ENCODE peak calls at places on chromosomes 13 and 19, in seven cellular contexts. P is cardiac muscle cell, I is IMR-90, W is B cell, O is heart right ventricle, J is neural progenitor cell, A is tibial artery. B is an unnamed sample.

GRCh38 chr19:7927605-7928333 is 1.8 kb upstream of the CTXN1 start:
- DNase-seq in O (no peak), P (no peak), J (no peak), W (peak; percentile 30), I (no peak), A (peak; percentile 21), B (no peak)

GRCh38 chr19:4980087-4980486 is 11.2 kb downstream of the KDM4B start:
- DNase-seq in A (no peak), J (no peak), I (no peak), O (no peak), P (no peak), W (no peak), B (no peak)

GRCh38 chr19:45640849-45641273 is 1.7 kb upstream of the EML2 start:
- DNase-seq in P (peak; percentile 46), I (no peak), W (no peak), O (no peak), A (no peak), J (peak; percentile 58), B (no peak)

GRCh38 chr13:114148521-114148855 is 16.1 kb upstream of the RASA3 start:
- DNase-seq in W (peak; percentile 68), P (no peak), O (no peak), J (no peak), I (no peak), A (no peak), B (no peak)

GRCh38 chr13:59320021-59320420 is 843.7 kb downstream of the DIAPH3 start:
- DNase-seq in A (no peak), J (no peak), W (no peak), O (no peak), P (no peak), I (no peak), B (no peak)

GRCh38 chr13:25963681-25964080 is 88.1 kb downstream of the SHISA2 start:
- DNase-seq in O (no peak), J (no peak), I (no peak), A (no peak), P (no peak), W (no peak), B (no peak)

GRCh38 chr19:39498262-39499081 is at the start of gene DLL3:
- DNase-seq in O (no peak), I (peak; percentile 7), A (no peak), J (peak; percentile 34), P (peak; percentile 22), W (peak; percentile 64), B (no peak)

GRCh38 chr13:38979891-38980627 is 10.6 kb downstream of the STOML3 start:
- DNase-seq in A (no peak), P (peak; percentile 8), W (no peak), J (peak; percentile 89), O (peak; percentile 61), I (no peak), B (no peak)

GRCh38 chr19:14972676-14973075 is 7.0 kb downstream of the SLC1A6 start:
- DNase-seq in J (no peak), P (no peak), O (no peak), I (no peak), W (no peak), A (no peak), B (no peak)

GRCh38 chr13:106230450-106230849 is 305.0 kb downstream of the EFNB2 start:
- DNase-seq in I (peak; percentile 83), A (no peak), J (no peak), O (no peak), W (no peak), P (no peak), B (no peak)

GRCh38 chr13:29301027-29301426 is 294.5 kb downstream of the SLC7A1 start:
- DNase-seq in J (no peak), I (no peak), O (no peak), A (no peak), P (no peak), W (no peak), B (no peak)

GRCh38 chr13:80341771-80342271 is 895 bp upstream of the SPRY2 start:
- DNase-seq in A (peak; percentile 35), I (peak; percentile 43), O (peak; percentile 64), W (peak; percentile 18), P (peak; percentile 80), J (peak; percentile 89), B (peak; percentile 37)

GRCh38 chr13:43153436-43154082 is 130.2 kb downstream of the DNAJC15 start:
- DNase-seq in W (no peak), P (no peak), J (no peak), A (no peak), O (no peak), I (peak; percentile 44), B (no peak)

GRCh38 chr19:14576363-14576762 is 4.5 kb upstream of the NDUFB7 start:
- DNase-seq in J (no peak), O (no peak), P (no peak), I (no peak), W (no peak), A (no peak), B (no peak)

GRCh38 chr13:30129411-30129810 is 177.9 kb downstream of the KATNAL1 start:
- DNase-seq in P (no peak), O (no peak), J (no peak), A (no peak), W (no peak), I (no peak), B (no peak)

GRCh38 chr19:38057954-38058690 is 151.1 kb downstream of the SIPA1L3 start:
- DNase-seq in A (no peak), W (no peak), P (no peak), I (no peak), J (no peak), O (no peak), B (peak; percentile 24)

GRCh38 chr13:110469597-110469996 is 91.9 kb downstream of the RAB20 start:
- DNase-seq in I (no peak), A (no peak), O (no peak), P (no peak), W (no peak), J (no peak), B (no peak)

GRCh38 chr19:461664-462551 is 1.1 kb upstream of the SHC2 start:
- DNase-seq in I (no peak), J (peak; percentile 81), A (no peak), O (no peak), P (peak; percentile 39), W (no peak), B (peak; percentile 79)

GRCh38 chr19:6564393-6564792 is 26.6 kb downstream of the CD70 start:
- DNase-seq in I (no peak), P (no peak), J (peak; percentile 15), W (no peak), O (no peak), A (no peak), B (no peak)

GRCh38 chr19:1647664-1648155 is 4.7 kb downstream of the TCF3 start:
- DNase-seq in O (no peak), I (no peak), A (no peak), J (no peak), W (peak; percentile 51), P (no peak), B (no peak)

GRCh38 chr19:1650627-1651009 is 1.8 kb downstream of the TCF3 start:
- DNase-seq in P (peak; percentile 24), O (no peak), I (peak; percentile 7), W (peak; percentile 51), A (peak; percentile 23), J (peak; percentile 66), B (no peak)

GRCh38 chr19:1648156-1648925 is 4.1 kb downstream of the TCF3 start:
- DNase-seq in P (no peak), I (no peak), J (no peak), O (no peak), W (peak; percentile 60), A (no peak), B (no peak)

GRCh38 chr19:1649706-1650626 is 2.4 kb downstream of the TCF3 start:
- DNase-seq in P (no peak), W (no peak), O (no peak), A (no peak), I (no peak), J (no peak), B (no peak)

DNA sequence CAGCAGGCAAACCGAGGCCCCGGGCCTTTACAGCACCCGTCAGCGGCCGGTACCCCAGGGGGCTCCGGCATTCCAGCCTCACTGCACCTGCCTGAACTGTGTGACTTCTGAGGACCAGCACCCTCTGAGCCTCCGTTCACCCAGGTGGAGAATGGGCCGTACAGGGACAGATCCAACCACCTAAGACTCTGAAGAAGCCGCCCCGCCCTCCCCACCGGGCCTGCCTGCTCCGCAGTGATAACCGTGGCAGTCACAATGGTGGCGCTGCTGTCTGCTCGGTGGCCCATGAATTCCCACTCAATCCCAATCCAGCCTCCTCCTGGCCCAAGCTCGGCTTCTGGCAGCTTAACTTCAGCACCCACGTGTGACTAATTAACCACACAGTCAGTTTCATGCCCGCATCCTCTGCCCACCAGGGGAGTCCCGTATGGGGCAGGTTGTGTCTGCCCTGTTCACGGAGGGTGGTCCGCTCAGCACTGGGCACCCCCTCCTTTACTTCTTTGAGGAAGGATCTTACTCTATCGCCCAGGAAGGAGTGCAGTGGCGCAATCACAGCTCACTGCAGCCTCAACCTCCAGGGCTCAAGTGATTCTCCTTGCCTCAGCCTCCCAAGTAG is 3.4 kb downstream of the TCF3 start:
- DNase-seq in O (no peak), P (no peak), I (no peak), A (no peak), J (no peak), W (peak; percentile 61), B (no peak)
- TF ChIP-seq CTCF in O (no peak), P (no peak), I (no peak), A (no peak), J (no peak), W (no peak), B (no peak)

GRCh38 chr13:47126432-47126831 is 229.6 kb upstream of the HTR2A start:
- DNase-seq in P (no peak), J (no peak), W (no peak), I (no peak), A (no peak), O (no peak), B (no peak)
- TF ChIP-seq CTCF in P (peak; percentile 21), J (peak; percentile 20), W (no peak), I (peak; percentile 18), A (no peak), O (no peak), B (no peak)

DNA sequence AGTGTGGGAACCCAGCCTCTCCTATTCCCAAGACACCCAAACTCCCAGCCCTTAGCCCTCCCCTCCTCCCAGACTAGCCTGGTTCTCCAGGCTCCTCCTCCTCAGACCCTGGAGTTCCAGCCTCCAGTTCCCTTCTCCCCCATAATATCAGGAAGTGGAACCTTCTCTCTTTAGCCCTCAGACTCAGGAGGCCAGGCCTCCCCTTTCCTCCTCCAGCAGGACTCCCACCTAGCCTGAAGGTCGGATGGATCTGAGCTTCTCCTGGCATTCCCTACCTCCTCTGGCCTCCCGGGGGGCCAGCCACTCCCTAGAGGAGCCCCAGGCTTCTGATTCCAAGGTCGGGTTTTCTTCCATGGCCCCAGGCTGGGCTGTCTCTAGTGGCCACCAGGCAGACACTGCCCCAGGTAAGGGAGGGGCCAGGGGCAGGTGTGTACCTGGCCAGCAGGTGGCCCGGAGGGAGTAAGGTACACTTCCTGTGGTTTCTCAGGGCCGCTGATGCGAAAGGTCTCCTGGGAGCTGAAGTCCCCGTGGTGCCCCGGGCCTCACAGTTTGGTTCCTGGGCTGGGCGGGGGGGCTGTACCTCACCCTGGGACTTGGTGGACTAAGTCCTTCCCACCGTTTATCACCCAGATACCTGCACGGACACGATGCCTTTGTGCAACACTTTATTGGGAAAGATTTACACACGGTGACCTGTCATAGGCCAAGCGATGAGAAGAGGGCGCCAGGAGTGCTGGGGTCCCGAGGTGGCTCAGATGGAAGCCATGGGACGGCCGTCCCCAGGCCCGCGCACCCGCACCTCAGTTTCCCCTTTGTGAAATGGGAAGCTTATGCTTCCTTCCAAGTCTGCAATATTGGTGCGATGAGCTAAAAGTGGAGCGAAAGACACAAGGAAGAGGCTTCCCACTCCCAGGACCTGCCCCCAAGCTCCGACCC is at the start of gene TMC4:
- DNase-seq in W (peak; percentile 66), J (no peak), P (no peak), O (peak; percentile 54), A (no peak), I (no peak), B (peak; percentile 77)
- TF ChIP-seq CTCF in W (peak; percentile 12), J (no peak), P (no peak), O (no peak), A (no peak), I (no peak), B (peak; percentile 84)

GRCh38 chr13:77810891-77811290 is 107.7 kb downstream of the EDNRB start:
- DNase-seq in O (no peak), I (no peak), A (no peak), W (no peak), P (no peak), J (no peak), B (no peak)
- TF ChIP-seq CTCF in O (no peak), I (no peak), A (no peak), W (no peak), P (no peak), J (no peak), B (no peak)

B was measured in progenitor cell of endocrine pancreas.